ENCODE peak calls at places on chromosomes 6 and 20, in four cellular contexts. R is fibroblast of lung, U is psoas muscle, I is heart right ventricle. G is an unnamed sample.

GRCh38 chr6:134034951-134035822 is 17.2 kb downstream of the SLC2A12 start:
- DNase-seq in R (no peak), U (no peak), I (no peak), G (no peak)

GRCh38 chr6:37865534-37865933 is 46.0 kb downstream of the ZFAND3 start:
- DNase-seq in R (no peak), U (no peak), I (no peak), G (no peak)

GRCh38 chr6:170080828-170081368 is 210.0 kb downstream of the DLL1 start:
- DNase-seq in R (no peak), U (peak), I (peak), G (peak)

GRCh38 chr20:36273414-36274247 is 32.5 kb upstream of the DLGAP4 start:
- DNase-seq in R (peak), U (peak), I (no peak), G (peak)

GRCh38 chr6:21500894-21501293 is 92.7 kb upstream of the SOX4 start:
- DNase-seq in R (no peak), U (no peak), I (no peak), G (peak)

GRCh38 chr20:49700411-49701185 is 13.1 kb downstream of the B4GALT5 start:
- DNase-seq in R (peak), U (no peak), I (no peak), G (no peak)

GRCh38 chr6:110617057-110617456 is 140.6 kb upstream of the SLC22A16 start:
- DNase-seq in R (no peak), U (no peak), I (no peak), G (no peak)

GRCh38 chr6:28648035-28648877 is 122.6 kb downstream of the GPX5 start:
- DNase-seq in R (peak), U (no peak), I (peak), G (peak)

GRCh38 chr6:144989319-144990099 is 704.4 kb downstream of the UTRN start:
- DNase-seq in R (no peak), U (no peak), I (no peak), G (no peak)

GRCh38 chr6:31430449-31430848 is 27.1 kb downstream of the MICA start:
- DNase-seq in R (no peak), U (no peak), I (no peak), G (no peak)

GRCh38 chr6:158259845-158260244 is 52.4 kb upstream of the TULP4 start:
- DNase-seq in R (no peak), U (no peak), I (no peak), G (no peak)

GRCh38 chr6:84651583-84651982 is 112.8 kb downstream of the TBX18 start:
- DNase-seq in R (peak), U (no peak), I (no peak), G (no peak)

GRCh38 chr6:129485746-129486145 is 224.2 kb downstream of the ARHGAP18 start:
- DNase-seq in R (peak), U (no peak), I (no peak), G (no peak)

GRCh38 chr20:22339091-22339881 is 245.1 kb downstream of the FOXA2 start:
- DNase-seq in R (peak), U (no peak), I (peak), G (peak)

GRCh38 chr6:49342410-49342809 is 120.6 kb downstream of the MMUT start:
- DNase-seq in R (no peak), U (no peak), I (no peak), G (no peak)

GRCh38 chr6:45377041-45377554 is 636 bp downstream of the SUPT3H start:
- DNase-seq in R (peak), U (no peak), I (no peak), G (no peak)

GRCh38 chr6:19303381-19303780 is 533.8 kb upstream of the ID4 start:
- DNase-seq in R (peak), U (no peak), I (no peak), G (no peak)

GRCh38 chr6:35638679-35639078 is 50.0 kb downstream of the FKBP5 start:
- DNase-seq in R (no peak), U (no peak), I (no peak), G (no peak)

GRCh38 chr6:3438190-3439167 is 18.4 kb downstream of the SLC22A23 start:
- DNase-seq in R (peak), U (peak), I (no peak), G (peak)

GRCh38 chr6:11653028-11653583 is 115.6 kb downstream of the TMEM170B start:
- DNase-seq in R (peak), U (no peak), I (peak), G (no peak)

GRCh38 chr6:166633732-166634535 is 6.9 kb upstream of the RPS6KA2 start:
- DNase-seq in R (peak), U (peak), I (peak), G (no peak)

GRCh38 chr6:143772662-143773061 is 70.5 kb upstream of the LTV1 start:
- DNase-seq in R (no peak), U (no peak), I (no peak), G (no peak)

DNA sequence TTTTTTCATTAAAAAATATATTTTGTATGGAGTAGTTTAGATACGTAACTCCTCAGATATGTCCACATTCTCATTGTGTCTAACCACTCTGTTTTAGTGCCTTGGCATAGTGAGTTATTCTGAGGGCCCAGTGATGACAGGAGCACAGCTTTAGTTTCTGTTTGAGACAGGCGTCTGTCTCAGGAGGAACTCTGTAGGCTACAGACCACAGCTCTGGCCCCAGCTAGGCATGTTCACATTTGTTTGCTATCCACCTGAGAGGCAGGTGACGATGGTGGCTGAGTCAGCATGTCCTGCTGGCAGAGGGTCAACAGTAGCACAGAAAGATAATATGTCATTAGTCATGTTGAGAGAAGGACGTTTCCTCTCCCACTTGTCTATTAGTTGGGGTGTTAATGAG is 16.3 kb downstream of the LRRC1 start:
- DNase-seq in R (peak), U (no peak), I (no peak), G (no peak)
- H3K27ac ChIP-seq in R (no peak), U (no peak), I (peak), G (no peak)

DNA sequence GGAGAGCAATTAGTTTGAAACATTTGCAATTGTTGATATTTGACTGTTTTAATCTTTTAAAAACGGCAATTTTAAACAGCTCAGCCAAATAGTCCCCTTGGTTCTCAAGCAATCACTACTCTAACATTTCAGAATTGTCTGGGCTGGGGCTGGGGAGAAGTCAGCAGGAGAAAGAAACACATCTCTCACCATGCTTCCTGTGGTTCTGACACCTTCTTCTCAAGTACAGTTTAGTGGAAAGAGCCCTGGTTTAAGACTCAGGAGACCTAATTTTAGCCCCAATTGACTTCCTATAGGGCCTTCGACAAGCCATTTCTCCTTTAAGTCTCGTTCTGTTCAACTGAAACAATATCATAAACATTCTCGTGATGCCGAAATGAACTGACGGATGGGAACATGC is 168.4 kb upstream of the CDYL start:
- DNase-seq in R (no peak), U (no peak), I (no peak), G (no peak)
- H3K27ac ChIP-seq in R (no peak), U (peak), I (no peak), G (no peak)

GRCh38 chr20:20017852-20018245 is 687 bp downstream of the NAA20 start:
- DNase-seq in R (peak), U (no peak), I (no peak), G (no peak)
- H3K27ac ChIP-seq in R (peak), U (peak), I (peak), G (peak)

GRCh38 chr20:51131806-51132205 is 108.9 kb upstream of the KCNG1 start:
- DNase-seq in R (no peak), U (no peak), I (no peak), G (no peak)

GRCh38 chr20:51127713-51128112 is 104.8 kb upstream of the KCNG1 start:
- DNase-seq in R (peak), U (no peak), I (no peak), G (no peak)

GRCh38 chr20:51126337-51126736 is 103.4 kb upstream of the KCNG1 start:
- DNase-seq in R (no peak), U (no peak), I (no peak), G (no peak)

GRCh38 chr20:51128198-51128597 is 105.3 kb upstream of the KCNG1 start:
- DNase-seq in R (peak), U (no peak), I (no peak), G (no peak)

DNA sequence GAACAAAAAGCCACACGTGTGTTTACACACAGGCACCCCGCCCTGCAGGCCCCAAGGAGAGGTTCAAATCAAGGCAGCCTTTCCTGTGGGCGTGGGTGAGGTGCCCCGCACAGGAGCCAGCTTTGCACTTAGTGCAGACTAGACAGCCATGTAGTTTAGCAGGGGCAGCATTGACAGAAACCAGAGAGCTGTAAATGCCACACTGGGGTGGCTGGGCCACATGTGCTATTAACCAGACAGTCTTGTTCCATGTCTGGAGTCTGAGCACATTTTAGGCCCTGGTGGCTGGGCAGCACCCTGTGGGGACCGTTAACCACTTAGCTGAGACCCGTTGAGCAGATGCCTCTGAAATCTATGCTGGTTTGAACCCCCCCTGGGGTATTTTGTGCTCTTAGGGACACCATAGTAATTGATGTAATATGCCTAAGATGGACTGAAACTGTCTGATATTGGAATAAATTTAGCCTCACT is 106.3 kb upstream of the KCNG1 start:
- DNase-seq in R (no peak), U (no peak), I (no peak), G (no peak)
- H3K27ac ChIP-seq in R (no peak), U (no peak), I (no peak), G (no peak)

GRCh38 chr6:44039839-44040350 is 87.4 kb downstream of the MRPL14 start:
- DNase-seq in R (no peak), U (no peak), I (no peak), G (no peak)

GRCh38 chr6:44042261-44043035 is 84.8 kb downstream of the MRPL14 start:
- DNase-seq in R (no peak), U (peak), I (no peak), G (no peak)

GRCh38 chr6:44039191-44039719 is 88.0 kb downstream of the MRPL14 start:
- DNase-seq in R (no peak), U (no peak), I (no peak), G (no peak)

GRCh38 chr6:44041461-44042260 is 85.6 kb downstream of the MRPL14 start:
- DNase-seq in R (peak), U (no peak), I (no peak), G (no peak)

DNA sequence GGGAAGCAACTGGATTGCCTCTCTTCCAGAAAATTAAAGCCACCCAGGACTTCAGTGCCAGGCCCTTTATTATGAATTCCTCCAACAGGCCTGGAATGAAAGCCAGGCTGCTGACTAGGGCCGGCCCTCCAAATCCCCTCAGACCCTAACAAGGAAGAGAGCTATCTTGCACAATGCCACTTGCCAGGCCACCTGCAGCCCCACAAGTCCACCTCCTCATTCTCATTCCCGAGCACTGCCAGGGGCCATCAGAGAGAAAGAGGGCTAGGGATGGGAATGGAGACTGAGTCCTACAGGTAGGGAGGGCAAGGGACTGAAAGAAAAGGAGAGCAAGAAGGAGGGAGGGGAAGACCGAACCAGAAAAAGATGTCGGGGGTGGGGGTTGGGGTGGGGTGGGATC is 86.5 kb downstream of the MRPL14 start:
- DNase-seq in R (no peak), U (no peak), I (no peak), G (no peak)
- H3K27ac ChIP-seq in R (peak), U (no peak), I (no peak), G (no peak)

GRCh38 chr20:3231116-3231515 is 7.9 kb downstream of the SLC4A11 start:
- DNase-seq in R (no peak), U (no peak), I (no peak), G (no peak)

GRCh38 chr20:3227936-3228749 is 10.8 kb downstream of the SLC4A11 start:
- DNase-seq in R (no peak), U (no peak), I (no peak), G (no peak)

GRCh38 chr20:3229158-3229557 is 9.8 kb downstream of the SLC4A11 start:
- DNase-seq in R (no peak), U (no peak), I (no peak), G (no peak)

GRCh38 chr20:3228750-3229032 is 10.3 kb downstream of the SLC4A11 start:
- DNase-seq in R (no peak), U (no peak), I (no peak), G (no peak)

GRCh38 chr20:3229798-3230197 is 9.2 kb downstream of the SLC4A11 start:
- DNase-seq in R (no peak), U (no peak), I (no peak), G (no peak)
- H3K27ac ChIP-seq in R (no peak), U (no peak), I (no peak), G (no peak)

GRCh38 chr20:38856570-38856969 is 51.1 kb downstream of the PPP1R16B start:
- DNase-seq in R (no peak), U (no peak), I (no peak), G (no peak)
- H3K27ac ChIP-seq in R (no peak), U (no peak), I (no peak), G (no peak)

GRCh38 chr20:31707258-31707615 is 15.4 kb downstream of the BCL2L1 start:
- DNase-seq in R (no peak), U (no peak), I (no peak), G (no peak)
- H3K27ac ChIP-seq in R (no peak), U (peak), I (no peak), G (no peak)

GRCh38 chr6:89986650-89987074 is 92.4 kb downstream of the GJA10 start:
- DNase-seq in R (peak), U (no peak), I (no peak), G (no peak)
- H3K27ac ChIP-seq in R (peak), U (no peak), I (peak), G (peak)

G was measured in WERI-Rb-1.